ENCODE peak calls at places on chromosomes 5 and 9, in four cellular contexts. K is colonic mucosa, R is right cardiac atrium, J is GM23248. S is an unnamed sample. For H3K4me1, the result is how much of the 10 kb centered on the place peaks cover.

GRCh38 chr5:139926797-139927503 is 116.1 kb downstream of the NRG2 start:
- DNase-seq in K (no peak), R (no peak), J (no peak), S (no peak)

GRCh38 chr9:90300901-90301688 is 341.5 kb downstream of the DIRAS2 start:
- DNase-seq in K (peak), R (peak), J (peak), S (peak)

GRCh38 chr5:88602584-88602983 is 280.4 kb downstream of the MEF2C start:
- DNase-seq in K (peak), R (no peak), J (no peak), S (no peak)

GRCh38 chr5:169581580-169582227 is 1.9 kb upstream of the SPDL1 start:
- DNase-seq in K (peak), R (peak), J (peak), S (peak)

GRCh38 chr9:129225815-129226214 is 47.8 kb upstream of the IER5L start:
- DNase-seq in K (peak), R (peak), J (peak), S (peak)

GRCh38 chr5:56164371-56164770 is 68.8 kb downstream of the ANKRD55 start:
- DNase-seq in K (no peak), R (no peak), J (no peak), S (no peak)

GRCh38 chr5:8650197-8650596 is 781.2 kb downstream of the MTRR start:
- DNase-seq in K (no peak), R (no peak), J (no peak), S (no peak)

GRCh38 chr5:157478726-157479125 is 18.7 kb downstream of the NIPAL4 start:
- DNase-seq in K (no peak), R (no peak), J (no peak), S (no peak)

GRCh38 chr9:124214116-124214515 is 43.6 kb upstream of the NEK6 start:
- DNase-seq in K (no peak), R (no peak), J (no peak), S (no peak)

GRCh38 chr5:144915452-144915851 is 744.8 kb downstream of the KCTD16 start:
- DNase-seq in K (no peak), R (no peak), J (no peak), S (no peak)

GRCh38 chr5:180689071-180689694 is 39.8 kb upstream of the FLT4 start:
- DNase-seq in K (no peak), R (no peak), J (no peak), S (no peak)

GRCh38 chr9:104899759-104900247 is 28.2 kb downstream of the ABCA1 start:
- DNase-seq in K (no peak), R (no peak), J (no peak), S (no peak)

GRCh38 chr5:111394580-111394979 is 117.8 kb downstream of the STARD4 start:
- DNase-seq in K (no peak), R (no peak), J (peak), S (no peak)

GRCh38 chr5:81899123-81899522 is 72.7 kb upstream of the ATG10 start:
- DNase-seq in K (no peak), R (no peak), J (no peak), S (no peak)

GRCh38 chr5:54990751-54991349 is 5.5 kb upstream of the ESM1 start:
- DNase-seq in K (no peak), R (no peak), J (peak), S (no peak)

GRCh38 chr5:174355208-174355612 is 309.7 kb downstream of the NSG2 start:
- DNase-seq in K (no peak), R (no peak), J (peak), S (no peak)

GRCh38 chr5:39948867-39949468 is 524.2 kb upstream of the DAB2 start:
- DNase-seq in K (peak), R (peak), J (peak), S (peak)

GRCh38 chr5:39186722-39187539 is 32.4 kb downstream of the FYB1 start:
- DNase-seq in K (no peak), R (no peak), J (no peak), S (no peak)

GRCh38 chr9:81767921-81768320 is 78.6 kb upstream of the TLE1 start:
- DNase-seq in K (no peak), R (no peak), J (no peak), S (no peak)

GRCh38 chr9:36862206-36863145 is 171.6 kb downstream of the PAX5 start:
- DNase-seq in K (peak), R (no peak), J (peak), S (no peak)

GRCh38 chr5:91288117-91288516 is 95.0 kb downstream of the ARRDC3 start:
- DNase-seq in K (no peak), R (no peak), J (peak), S (no peak)

GRCh38 chr9:86500667-86501435 is 146.6 kb upstream of the TUT7 start:
- DNase-seq in K (no peak), R (no peak), J (peak), S (no peak)

GRCh38 chr5:169367861-169368260 is 66.9 kb upstream of the SLIT3 start:
- DNase-seq in K (no peak), R (no peak), J (peak), S (no peak)

GRCh38 chr5:168147536-168148460 is 143.6 kb upstream of the WWC1 start:
- DNase-seq in K (no peak), R (no peak), J (no peak), S (no peak)

GRCh38 chr5:37837101-37838032 is 2.5 kb downstream of the GDNF start:
- DNase-seq in K (peak), R (peak), J (peak), S (peak)

GRCh38 chr5:37833990-37834389 is 5.9 kb downstream of the GDNF start:
- DNase-seq in K (no peak), R (no peak), J (no peak), S (no peak)

GRCh38 chr5:37836173-37837100 is 3.4 kb downstream of the GDNF start:
- DNase-seq in K (no peak), R (peak), J (peak), S (no peak)

GRCh38 chr5:37835400-37835973 is 4.4 kb downstream of the GDNF start:
- DNase-seq in K (no peak), R (no peak), J (no peak), S (no peak)

DNA sequence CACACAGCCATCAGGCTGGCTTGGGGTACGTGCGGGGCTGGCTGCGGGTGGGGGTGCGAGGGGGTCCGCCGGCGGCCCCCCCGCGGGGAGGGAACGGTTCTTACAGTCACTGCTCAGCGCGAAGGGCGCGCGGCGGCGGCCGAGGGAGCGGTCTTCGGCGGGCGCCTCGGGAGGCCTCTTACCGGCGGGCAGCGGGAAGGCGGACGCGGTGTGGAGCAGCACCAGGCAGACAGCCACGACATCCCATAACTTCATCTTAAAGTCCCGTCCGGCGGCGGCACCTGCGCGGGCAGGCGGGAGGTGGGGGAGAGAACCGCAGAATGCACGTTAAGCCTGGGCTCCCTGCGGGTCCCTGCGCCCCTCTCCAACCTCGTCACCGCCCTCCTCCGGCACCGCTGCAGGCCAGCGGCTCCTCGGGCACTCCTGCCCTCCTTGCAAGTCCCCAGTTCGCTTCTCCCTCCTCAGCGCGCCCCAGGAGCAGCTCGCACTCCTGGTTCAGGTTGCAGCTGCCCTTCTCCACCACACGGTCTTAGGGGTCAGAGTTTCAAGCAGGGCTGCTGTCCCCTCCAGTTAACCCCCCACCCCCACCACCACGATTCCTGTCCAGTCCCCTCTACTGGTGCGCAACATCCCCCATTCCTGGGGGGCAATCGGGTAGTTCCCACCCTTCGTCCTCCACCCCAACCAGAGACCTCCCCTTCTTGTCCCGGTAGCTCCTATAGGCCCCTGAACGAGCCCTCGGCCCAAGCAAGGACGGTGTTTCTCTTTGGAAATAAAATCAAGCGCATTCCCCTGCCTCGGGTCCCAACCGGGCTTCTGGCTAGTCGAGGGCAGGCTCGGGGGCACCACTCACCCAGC is 5.1 kb downstream of the GDNF start:
- DNase-seq in K (no peak), R (no peak), J (no peak), S (no peak)
- H3K4me3 ChIP-seq in K (peak), R (no peak), J (no peak), S (no peak)

GRCh38 chr9:72315510-72316287 is 49.3 kb downstream of the ZFAND5 start:
- DNase-seq in K (peak), R (no peak), J (peak), S (no peak)
- H3K27ac ChIP-seq in K (peak), R (peak), J (no peak), S (no peak)

DNA sequence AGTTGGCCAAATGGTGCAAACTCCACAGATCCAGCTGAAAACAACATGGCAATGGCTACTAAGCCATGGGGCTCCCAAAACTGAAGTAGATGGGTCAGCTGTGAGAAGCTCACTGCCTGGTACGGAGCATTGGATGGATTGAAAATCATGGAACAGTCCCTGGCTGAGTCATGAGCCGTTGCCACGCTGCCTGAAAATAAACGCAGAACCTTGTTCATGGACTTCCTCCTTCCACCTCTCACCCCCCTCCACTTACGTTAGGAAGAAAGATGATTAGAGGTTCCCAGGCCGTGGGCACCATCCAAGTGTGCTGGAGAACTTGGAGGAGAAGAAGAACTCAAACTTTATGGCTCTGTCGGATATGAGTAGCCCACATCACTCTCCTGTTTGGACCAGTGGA is 6.8 kb upstream of the DIPK1B start:
- DNase-seq in K (no peak), R (no peak), J (no peak), S (no peak)
- H3K4me1 ChIP-seq in K (under half), R (under half), J (under half), S (under half)

GRCh38 chr9:79256691-79257213 is 315.0 kb upstream of the TLE4 start:
- DNase-seq in K (no peak), R (no peak), J (peak), S (no peak)
- H3K4me3 ChIP-seq in K (no peak), R (no peak), J (peak), S (no peak)

GRCh38 chr9:33473643-33474352 is at the start of gene NOL6:
- DNase-seq in K (peak), R (peak), J (peak), S (peak)
- H3K27ac ChIP-seq in K (peak), R (peak), J (peak), S (peak)